ENCODE peak calls at places on chromosomes 11 and 22, in ten cellular contexts. W, J, A, P, U, N, V, B, G and Z are unnamed samples.

GRCh38 chr22:49672013-49672516 is 155.6 kb downstream of the BRD1 start:
- DNase-seq in P (no peak), U (no peak), G (no peak), B (no peak), V (no peak), W (no peak), A (no peak), N (no peak), J (no peak), Z (no peak)

GRCh38 chr11:64436025-64436424 is 77.1 kb downstream of the RPS6KA4 start:
- DNase-seq in A (no peak), V (no peak), N (no peak), J (no peak), P (no peak), W (no peak), G (no peak), B (no peak), U (no peak), Z (no peak)

GRCh38 chr11:91904792-91905785 is 319.5 kb upstream of the FAT3 start:
- DNase-seq in P (no peak), N (no peak), U (no peak), A (no peak), V (no peak), B (no peak), J (no peak), W (no peak), G (no peak), Z (no peak)

GRCh38 chr11:65918211-65919150 is at the start of gene C11orf68:
- DNase-seq in U (peak; percentile 33), J (no peak), A (no peak), V (no peak), N (no peak), B (no peak), W (no peak), P (peak; percentile 56), G (no peak), Z (no peak)

GRCh38 chr22:18033204-18033998 is 9.0 kb upstream of the MICAL3 start:
- DNase-seq in U (no peak), N (no peak), V (no peak), A (no peak), G (no peak), B (no peak), P (no peak), W (peak; percentile 51), J (no peak), Z (no peak)

GRCh38 chr11:118910309-118911112 is 15.2 kb downstream of the BCL9L start:
- DNase-seq in G (no peak), U (peak; percentile 82), B (peak; percentile 61), V (no peak), N (peak; percentile 53), P (peak; percentile 92), A (peak; percentile 77), J (no peak), W (peak; percentile 93), Z (peak; percentile 71)

GRCh38 chr22:39316440-39317083 is 2.9 kb downstream of the RPL3 start:
- DNase-seq in B (peak; percentile 82), G (peak; percentile 75), J (peak; percentile 83), N (peak; percentile 73), V (no peak), U (peak; percentile 79), P (peak; percentile 81), A (peak; percentile 71), W (peak; percentile 89), Z (peak; percentile 75)

GRCh38 chr11:72609451-72609850 is 64.8 kb downstream of the PDE2A start:
- DNase-seq in U (no peak), J (no peak), V (no peak), N (no peak), P (no peak), W (no peak), B (no peak), G (no peak), A (no peak), Z (no peak)

GRCh38 chr11:101915811-101916291 is 471 bp downstream of the ANGPTL5 start:
- DNase-seq in P (peak; percentile 13), A (no peak), W (peak; percentile 25), V (peak; percentile 22), N (no peak), U (no peak), J (peak; percentile 77), G (no peak), B (no peak), Z (peak; percentile 53)

GRCh38 chr11:64553554-64554201 is 37.3 kb upstream of the SLC22A12 start:
- DNase-seq in A (peak; percentile 71), J (peak; percentile 59), B (peak; percentile 42), U (peak; percentile 60), N (peak; percentile 32), P (peak; percentile 86), G (peak; percentile 53), W (peak; percentile 5), V (peak; percentile 60), Z (no peak)

GRCh38 chr22:29719894-29720645 is at the start of gene CABP7:
- DNase-seq in J (no peak), B (no peak), N (no peak), U (no peak), A (no peak), G (no peak), W (no peak), P (peak; percentile 42), V (no peak), Z (no peak)
- H3K4me3 ChIP-seq in J (no peak within 1 kb of the TSS), B (peak within 1 kb of the TSS; percentile 35), N (no peak within 1 kb of the TSS), U (peak within 1 kb of the TSS; percentile 26), A (no peak within 1 kb of the TSS), G (no peak within 1 kb of the TSS), W (peak within 1 kb of the TSS; percentile 28), P (peak within 1 kb of the TSS; percentile 60), V (peak within 1 kb of the TSS; percentile 47), Z (peak within 1 kb of the TSS; percentile 18)

DNA sequence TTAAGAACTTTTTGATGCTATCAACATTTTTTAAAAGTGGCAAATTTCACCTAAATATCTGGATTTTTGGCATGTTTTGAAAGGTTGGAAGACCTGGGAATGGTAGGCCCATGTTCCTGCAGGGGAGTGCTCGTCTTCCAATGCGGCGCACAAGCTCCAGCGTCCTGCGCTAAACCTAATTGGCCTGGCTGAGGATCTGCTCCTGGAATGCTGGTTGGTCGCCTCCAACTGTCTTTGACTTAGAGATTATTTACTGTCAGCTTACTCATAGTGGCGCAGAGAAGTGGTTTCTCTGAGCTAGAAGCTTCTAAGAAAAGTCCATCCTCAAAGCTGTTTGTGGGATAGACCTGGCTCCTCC is 615 bp upstream of the LIMK2 start:
- DNase-seq in A (no peak), P (no peak), J (no peak), N (no peak), G (no peak), W (no peak), V (no peak), B (no peak), U (no peak), Z (no peak)
- H3K4me3 ChIP-seq in A (no peak overlapping the region), P (peak overlapping the region; percentile 97), J (peak overlapping the region; percentile 97), N (peak overlapping the region; percentile 93), G (peak overlapping the region; percentile 88), W (peak overlapping the region; percentile 49), V (peak overlapping the region; percentile 79), B (peak overlapping the region; percentile 95), U (peak overlapping the region; percentile 85), Z (peak overlapping the region; percentile 89)

GRCh38 chr11:103924166-103925013 is 112.0 kb upstream of the DDI1 start:
- DNase-seq in W (peak; percentile 47), N (no peak), P (no peak), G (no peak), V (no peak), B (no peak), U (no peak), A (no peak), J (no peak), Z (no peak)
- H3K4me3 ChIP-seq in W (no peak overlapping the region), N (no peak overlapping the region), P (no peak overlapping the region), G (no peak overlapping the region), V (no peak overlapping the region), B (no peak overlapping the region), U (no peak overlapping the region), A (no peak overlapping the region), J (no peak overlapping the region), Z (no peak overlapping the region)

DNA sequence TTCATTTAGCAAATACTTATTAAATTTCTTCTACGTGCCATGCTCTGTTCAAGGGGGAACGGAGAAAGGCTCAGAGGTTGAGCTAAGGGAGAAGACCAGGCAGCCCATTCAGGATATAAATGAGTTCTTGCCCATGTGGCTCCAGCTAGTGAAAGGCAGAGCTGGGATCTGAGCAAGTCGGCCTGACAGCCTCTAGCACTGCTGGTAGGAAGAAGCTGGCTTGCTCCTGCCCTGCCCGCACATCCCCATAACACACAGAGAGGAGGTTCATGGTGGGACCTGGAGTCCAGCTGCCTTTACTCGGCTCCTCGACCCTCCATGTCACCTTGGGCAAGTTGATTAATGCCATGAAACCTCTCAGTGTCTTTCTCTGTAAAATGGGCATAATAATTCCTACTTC is 2.0 kb downstream of the SLC15A3 start:
- DNase-seq in J (no peak), V (no peak), G (no peak), N (no peak), W (no peak), P (no peak), U (no peak), B (no peak), A (no peak), Z (no peak)
- H3K4me3 ChIP-seq in J (peak overlapping the region; percentile 64), V (no peak overlapping the region), G (no peak overlapping the region), N (no peak overlapping the region), W (no peak overlapping the region), P (peak overlapping the region; percentile 68), U (peak overlapping the region; percentile 56), B (peak overlapping the region; percentile 42), A (no peak overlapping the region), Z (no peak overlapping the region)

GRCh38 chr11:67373916-67374570 is 645 bp upstream of the CLCF1 start:
- DNase-seq in W (peak; percentile 99), N (peak; percentile 52), V (peak; percentile 96), J (peak; percentile 77), B (peak; percentile 87), G (no peak), U (peak; percentile 76), A (peak; percentile 83), P (peak; percentile 86), Z (peak; percentile 95)

GRCh38 chr11:67376022-67376386 is 2.6 kb upstream of the CLCF1 start:
- DNase-seq in U (no peak), J (no peak), B (no peak), P (no peak), G (no peak), W (no peak), A (no peak), N (no peak), V (no peak), Z (no peak)

GRCh38 chr11:67375320-67376021 is 2.1 kb upstream of the CLCF1 start:
- DNase-seq in A (peak; percentile 23), V (peak; percentile 52), P (peak; percentile 64), W (no peak), N (no peak), B (no peak), J (no peak), G (no peak), U (no peak), Z (no peak)

GRCh38 chr11:67372993-67373915 is at the start of gene CLCF1:
- DNase-seq in G (peak; percentile 78), A (peak; percentile 81), P (peak; percentile 83), B (peak; percentile 68), W (peak; percentile 87), J (peak; percentile 60), U (peak; percentile 73), V (peak; percentile 86), N (peak; percentile 86), Z (peak; percentile 71)

GRCh38 chr11:67374571-67375276 is 1.3 kb upstream of the CLCF1 start:
- DNase-seq in V (peak; percentile 72), W (no peak), J (no peak), G (no peak), B (no peak), A (no peak), U (no peak), N (no peak), P (no peak), Z (no peak)
- H3K4me3 ChIP-seq in V (peak overlapping the region; percentile 68), W (peak overlapping the region; percentile 50), J (no peak overlapping the region), G (no peak overlapping the region), B (peak overlapping the region; percentile 82), A (no peak overlapping the region), U (no peak overlapping the region), N (no peak overlapping the region), P (peak overlapping the region; percentile 72), Z (peak overlapping the region; percentile 67)